ENCODE peak calls at places on chromosomes 13 and 19, in six cellular contexts. H, W, D, Q, V and A are unnamed samples.

GRCh38 chr19:38277549-38277948 is 13.2 kb downstream of the SPINT2 start:
- DNase-seq in V (no peak), H (no peak), Q (peak), W (no peak), D (peak), A (no peak)

GRCh38 chr13:27482996-27483395 is 32.6 kb upstream of the MTIF3 start:
- DNase-seq in Q (no peak), V (no peak), H (no peak), W (peak), D (no peak), A (no peak)

GRCh38 chr19:1665565-1666047 is 13.2 kb upstream of the TCF3 start:
- DNase-seq in W (no peak), Q (no peak), H (no peak), V (no peak), D (no peak), A (no peak)

GRCh38 chr19:38213911-38214625 is 10.0 kb downstream of the DPF1 start:
- DNase-seq in D (peak), V (peak), H (peak), W (peak), Q (peak), A (peak)

GRCh38 chr19:45601524-45602522 is at the start of gene GPR4:
- DNase-seq in Q (peak), W (no peak), V (no peak), H (no peak), D (no peak), A (no peak)

GRCh38 chr13:50387124-50387581 is 371.9 kb downstream of the KCNRG start:
- DNase-seq in D (peak), V (peak), H (no peak), Q (peak), W (peak), A (no peak)

GRCh38 chr13:26949701-26950345 is 189.2 kb upstream of the GPR12 start:
- DNase-seq in Q (no peak), V (no peak), D (no peak), H (no peak), W (no peak), A (no peak)

GRCh38 chr13:106602178-106602577 is 34.2 kb upstream of the ARGLU1 start:
- DNase-seq in W (no peak), Q (no peak), V (no peak), D (no peak), H (no peak), A (no peak)

GRCh38 chr13:112869202-112870061 is 99.6 kb upstream of the MCF2L start:
- DNase-seq in H (no peak), W (no peak), D (no peak), V (no peak), Q (no peak), A (peak)

GRCh38 chr19:30540671-30541210 is 168.6 kb downstream of the ZNF536 start:
- DNase-seq in D (no peak), W (peak), V (no peak), Q (no peak), H (no peak), A (no peak)

GRCh38 chr13:98144501-98145350 is 1.8 kb downstream of the FARP1 start:
- DNase-seq in V (no peak), D (peak), H (no peak), W (no peak), Q (peak), A (peak)

GRCh38 chr13:99987180-99988047 is 5.8 kb downstream of the ZIC2 start:
- DNase-seq in W (no peak), H (no peak), D (no peak), V (no peak), Q (no peak), A (no peak)

GRCh38 chr19:4009990-4010807 is 2.7 kb downstream of the PIAS4 start:
- DNase-seq in Q (no peak), V (no peak), H (no peak), D (no peak), W (no peak), A (no peak)